ENCODE peak calls at places on chromosomes 7 and 10, in five cellular contexts. X is fibroblast of pulmonary artery, P is ovary, L is heart right ventricle, A is lower lobe of right lung. Y is an unnamed sample.

GRCh38 chr7:2436341-2437104 is 33.1 kb downstream of the CHST12 start:
- DNase-seq in X (no peak), A (no peak), L (no peak), P (no peak), Y (no peak)

GRCh38 chr10:33015798-33016547 is 57.9 kb upstream of the ITGB1 start:
- DNase-seq in A (no peak), X (no peak), L (no peak), P (no peak), Y (peak; percentile 88)

GRCh38 chr7:157941210-157941609 is 604.4 kb downstream of the DNAJB6 start:
- DNase-seq in P (no peak), X (no peak), L (no peak), A (no peak), Y (no peak)

GRCh38 chr7:77455334-77455733 is 39.2 kb upstream of the GSAP start:
- DNase-seq in X (peak; percentile 89), L (peak; percentile 19), P (no peak), A (no peak), Y (peak; percentile 94)

GRCh38 chr7:144736880-144737493 is 98.9 kb downstream of the TPK1 start:
- DNase-seq in P (no peak), X (no peak), A (no peak), L (no peak), Y (no peak)

GRCh38 chr10:100148353-100149211 is 37.2 kb downstream of the ERLIN1 start:
- DNase-seq in P (no peak), L (no peak), A (no peak), X (peak; percentile 36), Y (peak; percentile 17)

GRCh38 chr7:155490697-155491628 is 33.0 kb downstream of the EN2 start:
- DNase-seq in X (no peak), L (peak; percentile 54), A (peak; percentile 72), P (peak; percentile 54), Y (no peak)

GRCh38 chr10:89119651-89120050 is 87.5 kb downstream of the CH25H start:
- DNase-seq in L (no peak), P (no peak), X (no peak), A (no peak), Y (no peak)

GRCh38 chr7:158655931-158656441 is 48.6 kb downstream of the NCAPG2 start:
- DNase-seq in A (no peak), L (no peak), X (no peak), P (no peak), Y (no peak)

GRCh38 chr10:95756061-95756751 is at the start of gene ENTPD1:
- DNase-seq in L (peak; percentile 19), X (peak; percentile 67), A (no peak), P (no peak), Y (no peak)

GRCh38 chr7:75066521-75066920 is 7.1 kb downstream of the RCC1L start:
- DNase-seq in X (no peak), A (peak; percentile 4), P (peak; percentile 12), L (no peak), Y (no peak)

GRCh38 chr10:24556746-24557742 is 166.6 kb downstream of the ARHGAP21 start:
- DNase-seq in X (peak; percentile 89), A (no peak), L (peak; percentile 32), P (no peak), Y (peak; percentile 79)

GRCh38 chr10:1567742-1568495 is 169.4 kb downstream of the ADARB2 start:
- DNase-seq in L (no peak), P (no peak), A (no peak), X (no peak), Y (no peak)

GRCh38 chr7:101702362-101702850 is 73.3 kb upstream of the MYL10 start:
- DNase-seq in X (no peak), P (no peak), L (no peak), A (no peak), Y (no peak)

GRCh38 chr7:120843121-120843520 is 14.8 kb downstream of the TSPAN12 start:
- DNase-seq in L (no peak), A (no peak), P (no peak), X (no peak), Y (peak; percentile 7)

GRCh38 chr10:133361773-133362441 is 4.1 kb upstream of the FUOM start:
- DNase-seq in A (no peak), X (no peak), P (no peak), L (no peak), Y (no peak)

GRCh38 chr10:101780818-101781654 is 2.2 kb downstream of the NPM3 start:
- DNase-seq in P (peak; percentile 71), A (peak; percentile 75), X (peak; percentile 72), L (peak; percentile 39), Y (peak; percentile 55)

GRCh38 chr7:55363386-55364170 is 1.6 kb upstream of the LANCL2 start:
- DNase-seq in A (no peak), P (no peak), X (no peak), L (no peak), Y (no peak)

GRCh38 chr7:108010377-108010776 is 7.4 kb upstream of the LAMB1 start:
- DNase-seq in L (no peak), P (no peak), A (no peak), X (no peak), Y (no peak)

GRCh38 chr7:27193335-27194001 is 6.4 kb downstream of the HOXA13 start:
- DNase-seq in X (no peak), P (no peak), L (no peak), A (no peak), Y (no peak)

GRCh38 chr10:132860527-132860926 is 74.6 kb upstream of the NKX6-2 start:
- DNase-seq in P (peak; percentile 11), L (no peak), X (no peak), A (peak; percentile 20), Y (no peak)

GRCh38 chr7:116984917-116985316 is 31.6 kb downstream of the ST7 start:
- DNase-seq in A (no peak), P (no peak), X (peak; percentile 50), L (no peak), Y (peak; percentile 42)

GRCh38 chr7:2049782-2050510 is 182.8 kb downstream of the MAD1L1 start:
- DNase-seq in A (no peak), P (no peak), X (no peak), L (no peak), Y (no peak)

GRCh38 chr10:52883996-52884871 is 111.7 kb upstream of the MBL2 start:
- DNase-seq in P (no peak), L (peak; percentile 23), A (no peak), X (peak; percentile 78), Y (peak; percentile 71)

GRCh38 chr10:71880425-71881306 is 29.6 kb upstream of the PSAP start:
- DNase-seq in A (no peak), L (no peak), P (no peak), X (no peak), Y (no peak)

GRCh38 chr10:70906953-70907618 is 18.7 kb upstream of the PCBD1 start:
- DNase-seq in L (no peak), A (peak; percentile 37), X (no peak), P (peak; percentile 23), Y (no peak)

GRCh38 chr10:44240766-44241165 is 144.1 kb downstream of the CXCL12 start:
- DNase-seq in L (no peak), X (peak; percentile 15), A (no peak), P (no peak), Y (no peak)

GRCh38 chr10:126240483-126240882 is 147.8 kb downstream of the ADAM12 start:
- DNase-seq in P (no peak), A (no peak), L (no peak), X (no peak), Y (peak; percentile 63)

GRCh38 chr7:2478387-2478760 is 2.2 kb upstream of the GRIFIN start:
- DNase-seq in L (peak; percentile 75), P (no peak), A (peak; percentile 72), X (no peak), Y (peak; percentile 37)

GRCh38 chr7:127940365-127941160 is 90.7 kb downstream of the LRRC4 start:
- DNase-seq in A (no peak), L (peak; percentile 4), P (no peak), X (no peak), Y (no peak)

GRCh38 chr7:70479153-70480021 is 652.6 kb upstream of the GALNT17 start:
- DNase-seq in P (no peak), A (no peak), L (no peak), X (no peak), Y (no peak)

GRCh38 chr7:101156277-101156676 is 2.0 kb downstream of the AP1S1 start:
- DNase-seq in X (no peak), P (no peak), L (no peak), A (no peak), Y (no peak)

GRCh38 chr10:78742730-78743615 is 325.8 kb upstream of the ZMIZ1 start:
- DNase-seq in A (no peak), L (peak; percentile 60), P (no peak), X (no peak), Y (no peak)

GRCh38 chr7:47376991-47377590 is 204.8 kb downstream of the TNS3 start:
- DNase-seq in X (no peak), P (no peak), A (no peak), L (no peak), Y (no peak)

GRCh38 chr7:142407939-142408573 is 150.2 kb upstream of the PRSS58 start:
- DNase-seq in L (no peak), X (peak; percentile 18), A (no peak), P (no peak), Y (no peak)

GRCh38 chr10:129955591-129956284 is 8.3 kb downstream of the EBF3 start:
- DNase-seq in P (no peak), X (peak; percentile 49), L (no peak), A (no peak), Y (no peak)

GRCh38 chr7:6121141-6121540 is 90.0 kb downstream of the ANKRD61 start:
- DNase-seq in L (no peak), A (no peak), X (peak; percentile 33), P (no peak), Y (peak; percentile 25)

GRCh38 chr7:100053201-100053600 is 3.6 kb downstream of the ZSCAN21 start:
- DNase-seq in X (peak; percentile 67), L (peak; percentile 13), A (no peak), P (no peak), Y (peak; percentile 76)

GRCh38 chr10:127990846-127991542 is 84.1 kb downstream of the PTPRE start:
- DNase-seq in A (no peak), X (peak; percentile 88), P (no peak), L (peak; percentile 44), Y (peak; percentile 94)
- H3K4me3 ChIP-seq in A (no peak overlapping the region), X (peak overlapping the region; percentile 7), P (no peak overlapping the region), L (no peak overlapping the region), Y (no peak overlapping the region)

GRCh38 chr7:18700147-18700546 is 204.6 kb downstream of the HDAC9 start:
- DNase-seq in A (no peak), X (no peak), P (no peak), L (no peak), Y (no peak)
- TF ChIP-seq CTCF in A (no peak), X (no peak), P (no peak), L (no peak), Y (no peak)

GRCh38 chr7:90726623-90727022 is 130.5 kb downstream of the CDK14 start:
- DNase-seq in P (no peak), L (no peak), X (peak; percentile 63), A (no peak), Y (peak; percentile 35)

GRCh38 chr7:90727412-90727811 is 131.3 kb downstream of the CDK14 start:
- DNase-seq in A (no peak), X (no peak), P (no peak), L (no peak), Y (no peak)

GRCh38 chr7:90728568-90728967 is 132.4 kb downstream of the CDK14 start:
- DNase-seq in P (no peak), L (no peak), X (no peak), A (no peak), Y (no peak)

GRCh38 chr7:90723866-90724265 is 127.7 kb downstream of the CDK14 start:
- DNase-seq in A (no peak), L (no peak), P (no peak), X (no peak), Y (no peak)

GRCh38 chr7:90726120-90726519 is 130.0 kb downstream of the CDK14 start:
- DNase-seq in L (no peak), A (no peak), P (no peak), X (no peak), Y (no peak)
- H3K4me3 ChIP-seq in L (no peak overlapping the region), A (no peak overlapping the region), P (no peak overlapping the region), X (no peak overlapping the region), Y (no peak overlapping the region)

GRCh38 chr7:138835087-138835486 is 37.1 kb upstream of the ATP6V0A4 start:
- DNase-seq in L (no peak), P (no peak), X (no peak), A (no peak), Y (no peak)
- TF ChIP-seq CTCF in L (no peak), P (no peak), X (no peak), A (no peak), Y (no peak)

Y was measured in astrocyte of the spinal cord.